ENCODE peak calls at places on chromosomes 6 and 20, in six cellular contexts. U, B, F, I, P and D are unnamed samples.
A peak's percentile ranks its signal among the peaks of the same experiment; 100 is the strongest.

GRCh38 chr6:100719883-100720682 is 161.0 kb downstream of the ASCC3 start:
- DNase-seq in U (peak; percentile 45), B (no peak), F (no peak), I (no peak), P (peak; percentile 37), D (no peak)

GRCh38 chr6:36962874-36963273 is 8.3 kb downstream of the PI16 start:
- DNase-seq in U (peak; percentile 83), B (no peak), F (peak; percentile 83), I (no peak), P (peak; percentile 22), D (peak; percentile 55)

GRCh38 chr6:107690864-107691661 is 133.1 kb downstream of the SCML4 start:
- DNase-seq in U (no peak), B (peak; percentile 94), F (no peak), I (no peak), P (peak; percentile 58), D (no peak)

GRCh38 chr20:46967647-46968046 is 73.0 kb downstream of the EYA2 start:
- DNase-seq in U (no peak), B (no peak), F (no peak), I (no peak), P (no peak), D (no peak)

GRCh38 chr6:139593081-139593480 is 218.6 kb upstream of the CITED2 start:
- DNase-seq in U (no peak), B (no peak), F (no peak), I (no peak), P (no peak), D (no peak)

GRCh38 chr6:130115036-130115435 is 96.7 kb downstream of the L3MBTL3 start:
- DNase-seq in U (peak; percentile 31), B (no peak), F (no peak), I (no peak), P (no peak), D (no peak)

GRCh38 chr6:79969784-79970183 is 22.4 kb upstream of the ELOVL4 start:
- DNase-seq in U (no peak), B (no peak), F (no peak), I (no peak), P (no peak), D (no peak)

GRCh38 chr20:22430154-22430745 is 154.1 kb downstream of the FOXA2 start:
- DNase-seq in U (no peak), B (no peak), F (no peak), I (no peak), P (no peak), D (no peak)

GRCh38 chr6:40482532-40482931 is 104.6 kb downstream of the LRFN2 start:
- DNase-seq in U (peak; percentile 11), B (no peak), F (no peak), I (no peak), P (no peak), D (no peak)

GRCh38 chr20:34410331-34410730 is 47.3 kb downstream of the ITCH start:
- DNase-seq in U (no peak), B (no peak), F (no peak), I (no peak), P (peak; percentile 15), D (no peak)

GRCh38 chr20:41483553-41483930 is 116.9 kb upstream of the EMILIN3 start:
- DNase-seq in U (no peak), B (no peak), F (no peak), I (no peak), P (peak; percentile 52), D (no peak)

GRCh38 chr6:83019741-83020140 is 45.9 kb downstream of the UBE3D start:
- DNase-seq in U (no peak), B (no peak), F (no peak), I (no peak), P (no peak), D (no peak)

GRCh38 chr20:61667056-61667792 is 398.5 kb downstream of the TAF4 start:
- DNase-seq in U (no peak), B (no peak), F (no peak), I (no peak), P (no peak), D (no peak)

GRCh38 chr6:114216789-114217467 is 125.9 kb downstream of the HS3ST5 start:
- DNase-seq in U (no peak), B (no peak), F (no peak), I (no peak), P (no peak), D (no peak)

GRCh38 chr20:22470620-22471026 is 113.7 kb downstream of the FOXA2 start:
- DNase-seq in U (no peak), B (no peak), F (no peak), I (no peak), P (no peak), D (no peak)

GRCh38 chr20:63005862-63006564 is 751 bp downstream of the BHLHE23 start:
- DNase-seq in U (no peak), B (no peak), F (no peak), I (no peak), P (no peak), D (no peak)

GRCh38 chr20:49381558-49382493 is 100.6 kb downstream of the KCNB1 start:
- DNase-seq in U (peak; percentile 51), B (no peak), F (no peak), I (no peak), P (peak; percentile 7), D (peak; percentile 92)

GRCh38 chr6:5950448-5950847 is 56.3 kb downstream of the NRN1 start:
- DNase-seq in U (no peak), B (no peak), F (peak; percentile 61), I (no peak), P (no peak), D (peak; percentile 6)